ENCODE peak calls at places on chromosomes 3 and 15, in four cellular contexts. One of them, this sample, is unnamed.

GRCh38 chr15:70494861-70495571 is 268.3 kb downstream of the UACA start:
- DNase-seq in HTR-8/SVneo: peak
- DNase-seq in SW480: peak
- DNase-seq in HCEC 1CT: peak
- DNase-seq in this sample: no peak

GRCh38 chr15:77440378-77440999 is 19.8 kb downstream of the HMG20A start:
- DNase-seq in HTR-8/SVneo: peak
- DNase-seq in SW480: peak
- DNase-seq in HCEC 1CT: peak
- DNase-seq in this sample: no peak

GRCh38 chr15:72272213-72272996 is at the start of gene PARP6:
- DNase-seq in HTR-8/SVneo: peak
- DNase-seq in SW480: peak
- DNase-seq in HCEC 1CT: peak
- DNase-seq in this sample: peak

GRCh38 chr15:73392025-73392424 is 23.3 kb upstream of the HCN4 start:
- DNase-seq in HTR-8/SVneo: no peak
- DNase-seq in SW480: no peak
- DNase-seq in HCEC 1CT: no peak
- DNase-seq in this sample: no peak

GRCh38 chr3:15300318-15301078 is 31.9 kb downstream of the SH3BP5 start:
- DNase-seq in HTR-8/SVneo: peak
- DNase-seq in SW480: peak
- DNase-seq in HCEC 1CT: peak
- DNase-seq in this sample: peak

GRCh38 chr15:58506787-58507671 is 75.2 kb downstream of the LIPC start:
- DNase-seq in HTR-8/SVneo: no peak
- DNase-seq in SW480: no peak
- DNase-seq in HCEC 1CT: peak
- DNase-seq in this sample: no peak

GRCh38 chr15:80834402-80834801 is 55.2 kb downstream of the CEMIP start:
- DNase-seq in HTR-8/SVneo: no peak
- DNase-seq in SW480: no peak
- DNase-seq in HCEC 1CT: no peak
- DNase-seq in this sample: no peak

GRCh38 chr3:51940648-51941421 is 869 bp downstream of the RRP9 start:
- DNase-seq in HTR-8/SVneo: no peak
- DNase-seq in SW480: no peak
- DNase-seq in HCEC 1CT: no peak
- DNase-seq in this sample: peak

GRCh38 chr15:39666671-39667070 is 85.8 kb downstream of the THBS1 start:
- DNase-seq in HTR-8/SVneo: no peak
- DNase-seq in SW480: no peak
- DNase-seq in HCEC 1CT: no peak
- DNase-seq in this sample: no peak

GRCh38 chr3:13122101-13123055 is 49.1 kb upstream of the IQSEC1 start:
- DNase-seq in HTR-8/SVneo: no peak
- DNase-seq in SW480: no peak
- DNase-seq in HCEC 1CT: no peak
- DNase-seq in this sample: no peak

GRCh38 chr3:177195242-177195940 is 1.9 kb downstream of the TBL1XR1 start:
- DNase-seq in HTR-8/SVneo: no peak
- DNase-seq in SW480: peak
- DNase-seq in HCEC 1CT: peak
- DNase-seq in this sample: no peak

GRCh38 chr15:31840849-31841476 is 189.4 kb upstream of the CHRNA7 start:
- DNase-seq in HTR-8/SVneo: no peak
- DNase-seq in SW480: peak
- DNase-seq in HCEC 1CT: no peak
- DNase-seq in this sample: no peak

GRCh38 chr15:87633471-87633870 is 623.1 kb downstream of the NTRK3 start:
- DNase-seq in HTR-8/SVneo: no peak
- DNase-seq in SW480: no peak
- DNase-seq in HCEC 1CT: no peak
- DNase-seq in this sample: no peak

GRCh38 chr3:129992781-129993180 is 18.3 kb downstream of the TRH start:
- DNase-seq in HTR-8/SVneo: peak
- DNase-seq in SW480: peak
- DNase-seq in HCEC 1CT: no peak
- DNase-seq in this sample: no peak

GRCh38 chr15:57652481-57652880 is 54.0 kb upstream of the POLR2M start:
- DNase-seq in HTR-8/SVneo: no peak
- DNase-seq in SW480: no peak
- DNase-seq in HCEC 1CT: no peak
- DNase-seq in this sample: no peak

GRCh38 chr3:98779936-98780335 is 16.8 kb downstream of the ST3GAL6 start:
- DNase-seq in HTR-8/SVneo: no peak
- DNase-seq in SW480: no peak
- DNase-seq in HCEC 1CT: peak
- DNase-seq in this sample: no peak

GRCh38 chr3:198113219-198114053 is 153.4 kb downstream of the LMLN start:
- DNase-seq in HTR-8/SVneo: no peak
- DNase-seq in SW480: no peak
- DNase-seq in HCEC 1CT: no peak
- DNase-seq in this sample: no peak

GRCh38 chr3:49519266-49519665 is 35.0 kb upstream of the BSN start:
- DNase-seq in HTR-8/SVneo: no peak
- DNase-seq in SW480: peak
- DNase-seq in HCEC 1CT: no peak
- DNase-seq in this sample: no peak

GRCh38 chr3:71726106-71726505 is 904 bp upstream of the EIF4E3 start:
- DNase-seq in HTR-8/SVneo: peak
- DNase-seq in SW480: no peak
- DNase-seq in HCEC 1CT: no peak
- DNase-seq in this sample: no peak

GRCh38 chr15:40498418-40498817 is 27.6 kb downstream of the CHST14 start:
- DNase-seq in HTR-8/SVneo: no peak
- DNase-seq in SW480: no peak
- DNase-seq in HCEC 1CT: peak
- DNase-seq in this sample: no peak

GRCh38 chr15:78841307-78841706 is 30.0 kb upstream of the ADAMTS7 start:
- DNase-seq in HTR-8/SVneo: no peak
- DNase-seq in SW480: no peak
- DNase-seq in HCEC 1CT: no peak
- DNase-seq in this sample: no peak

GRCh38 chr15:70158996-70159355 is 61.3 kb upstream of the TLE3 start:
- DNase-seq in HTR-8/SVneo: no peak
- DNase-seq in SW480: no peak
- DNase-seq in HCEC 1CT: no peak
- DNase-seq in this sample: no peak

GRCh38 chr3:186160691-186161243 is 51.9 kb upstream of the ETV5 start:
- DNase-seq in HTR-8/SVneo: no peak
- DNase-seq in SW480: no peak
- DNase-seq in HCEC 1CT: no peak
- DNase-seq in this sample: no peak

This sample was measured in sciatic nerve.